ENCODE peak calls at places on chromosome 20, in five cellular contexts. H is naive thymus-derived CD4-positive, alpha-beta T cell; R is heart right ventricle; U is CD4-positive, alpha-beta memory T cell; P is adrenal gland. B is an unnamed sample. For H3K9me3, the result is how much of the 10 kb centered on the place peaks cover.

GRCh38 chr20:51749674-51750036 is 18.5 kb downstream of the ATP9A start:
- DNase-seq in H (no peak), R (no peak), P (no peak), U (no peak), B (no peak)

GRCh38 chr20:13486694-13487093 is 152.0 kb downstream of the TASP1 start:
- DNase-seq in U (no peak), H (no peak), R (no peak), P (no peak), B (no peak)

GRCh38 chr20:44695295-44696230 is 19.6 kb upstream of the CCN5 start:
- DNase-seq in R (no peak), U (no peak), P (no peak), H (no peak), B (no peak)

GRCh38 chr20:50308166-50308512 is 117.5 kb downstream of the CEBPB start:
- DNase-seq in R (no peak), U (no peak), P (no peak), H (no peak), B (no peak)

GRCh38 chr20:48738094-48738398 is 89.8 kb downstream of the PREX1 start:
- DNase-seq in P (no peak), U (no peak), R (no peak), H (no peak), B (no peak)

GRCh38 chr20:58628491-58629212 is 22.4 kb upstream of the STX16 start:
- DNase-seq in H (no peak), P (no peak), U (no peak), R (no peak), B (no peak)

GRCh38 chr20:60956194-60956593 is 295.9 kb upstream of the CDH4 start:
- DNase-seq in P (no peak), R (no peak), U (no peak), H (no peak), B (no peak)

GRCh38 chr20:60765821-60766403 is 486.1 kb upstream of the CDH4 start:
- DNase-seq in R (no peak), U (no peak), H (no peak), P (no peak), B (no peak)

GRCh38 chr20:25278636-25279361 is 30.9 kb downstream of the PYGB start:
- DNase-seq in H (no peak), U (no peak), R (no peak), P (no peak), B (no peak)

GRCh38 chr20:53216478-53216855 is 244.3 kb downstream of the TSHZ2 start:
- DNase-seq in P (no peak), R (no peak), U (no peak), H (no peak), B (no peak)

GRCh38 chr20:4721719-4722118 is at the start of gene PRND:
- DNase-seq in U (no peak), H (no peak), R (no peak), P (no peak), B (no peak)

GRCh38 chr20:14341782-14342181 is 4.4 kb upstream of the FLRT3 start:
- DNase-seq in U (no peak), H (no peak), R (no peak), P (no peak), B (no peak)

GRCh38 chr20:14992961-14993360 is 655.5 kb upstream of the FLRT3 start:
- DNase-seq in R (no peak), H (no peak), P (no peak), U (no peak), B (no peak)

GRCh38 chr20:49344975-49345374 is 67.1 kb upstream of the ZNFX1 start:
- DNase-seq in R (peak), H (no peak), P (no peak), U (no peak), B (no peak)

GRCh38 chr20:25276533-25277050 is 28.7 kb downstream of the PYGB start:
- DNase-seq in U (no peak), R (peak), P (no peak), H (no peak), B (no peak)

GRCh38 chr20:44410583-44411019 is 55.1 kb downstream of the HNF4A start:
- DNase-seq in H (no peak), R (no peak), P (no peak), U (no peak), B (no peak)

GRCh38 chr20:59222239-59222981 is 58.8 kb downstream of the ZNF831 start:
- DNase-seq in R (peak), P (peak), U (peak), H (peak), B (peak)

GRCh38 chr20:1331101-1331500 is 2.2 kb upstream of the SDCBP2 start:
- DNase-seq in R (no peak), U (no peak), P (no peak), H (no peak), B (no peak)

GRCh38 chr20:3309226-3309625 is 70.2 kb upstream of the SLC4A11 start:
- DNase-seq in R (no peak), U (no peak), H (no peak), P (no peak), B (no peak)

GRCh38 chr20:44284032-44284431 is 27.0 kb downstream of the FITM2 start:
- DNase-seq in H (no peak), R (no peak), U (no peak), P (no peak), B (no peak)

GRCh38 chr20:49501917-49502316 is 19.4 kb upstream of the KCNB1 start:
- DNase-seq in P (no peak), U (no peak), H (no peak), R (no peak), B (no peak)

GRCh38 chr20:33647603-33648395 is 14.3 kb upstream of the C20orf144 start:
- DNase-seq in R (no peak), H (no peak), P (no peak), U (no peak), B (no peak)

GRCh38 chr20:10672579-10673127 is 1.1 kb downstream of the JAG1 start:
- DNase-seq in P (peak), R (peak), U (peak), H (no peak), B (no peak)

GRCh38 chr20:25865715-25866656 is 169.3 kb upstream of the ZNF337 start:
- DNase-seq in U (peak), P (peak), R (peak), H (peak), B (peak)

GRCh38 chr20:25084616-25085187 is 2.8 kb upstream of the VSX1 start:
- DNase-seq in U (no peak), P (no peak), H (peak), R (no peak), B (no peak)

GRCh38 chr20:60100780-60101179 is 142.6 kb downstream of the CDH26 start:
- DNase-seq in H (no peak), U (no peak), P (no peak), R (no peak), B (no peak)

GRCh38 chr20:58547527-58548475 is 32.6 kb upstream of the APCDD1L start:
- DNase-seq in H (no peak), U (no peak), P (no peak), R (no peak), B (no peak)

GRCh38 chr20:2817891-2818595 is 1.9 kb downstream of the TMEM239 start:
- DNase-seq in U (no peak), P (no peak), H (no peak), R (no peak), B (no peak)

GRCh38 chr20:25282796-25283195 is 34.9 kb downstream of the PYGB start:
- DNase-seq in R (no peak), H (no peak), P (peak), U (no peak), B (peak)

GRCh38 chr20:37394543-37395410 is 48.8 kb downstream of the SRC start:
- DNase-seq in H (no peak), U (no peak), R (no peak), P (no peak), B (no peak)

GRCh38 chr20:38975539-38976120 is 13.5 kb downstream of the DHX35 start:
- DNase-seq in P (no peak), U (no peak), R (no peak), H (no peak), B (no peak)

GRCh38 chr20:63651942-63652191 is 1.4 kb downstream of the STMN3 start:
- DNase-seq in P (peak), U (no peak), H (peak), R (no peak), B (no peak)

GRCh38 chr20:17650816-17651760 is 31.0 kb downstream of the RRBP1 start:
- DNase-seq in R (no peak), P (no peak), U (no peak), H (no peak), B (no peak)

DNA sequence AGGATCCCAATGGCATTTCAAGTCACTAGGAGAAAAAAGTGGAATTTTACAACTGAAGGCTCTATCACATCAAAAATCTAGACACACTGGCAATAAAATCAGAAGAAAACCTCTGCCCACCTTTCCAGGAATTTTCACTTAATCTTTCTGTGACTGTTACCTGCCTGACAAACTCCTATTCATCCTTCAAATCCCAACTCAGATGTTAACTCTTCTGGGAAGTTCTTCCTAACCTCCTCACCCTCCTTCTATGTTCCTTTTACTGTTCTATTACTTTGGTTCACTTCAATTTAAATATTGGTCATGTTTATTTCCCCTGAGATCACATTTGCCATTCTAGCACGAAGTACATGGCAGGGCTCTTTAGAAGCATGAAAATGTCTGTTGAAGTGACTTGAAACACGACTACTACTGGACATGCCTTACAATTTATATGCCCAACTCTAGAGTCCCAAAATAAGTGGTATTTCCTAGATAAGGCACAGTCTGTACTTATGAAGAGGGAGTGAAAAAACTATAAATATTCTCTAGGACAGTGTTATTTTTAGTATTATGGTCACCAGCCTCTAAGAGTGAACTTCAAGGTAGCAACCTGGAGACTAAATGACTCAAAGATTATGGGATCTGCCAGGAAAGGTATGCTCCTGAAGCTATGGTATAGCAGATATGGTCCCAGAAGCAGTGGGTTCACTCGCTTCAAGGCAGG is 17.1 kb downstream of the CHD6 start:
- DNase-seq in P (no peak), U (no peak), H (no peak), R (no peak), B (no peak)
- H3K9me3 ChIP-seq in P (under half), U (under half), H (under half), R (half or more), B (under half)

GRCh38 chr20:55086421-55086820 is 611.0 kb downstream of the DOK5 start:
- DNase-seq in H (no peak), R (no peak), P (no peak), U (no peak), B (no peak)

GRCh38 chr20:55094353-55094861 is 619.0 kb downstream of the DOK5 start:
- DNase-seq in P (no peak), H (no peak), U (no peak), R (no peak), B (no peak)

GRCh38 chr20:55095745-55096450 is 620.5 kb downstream of the DOK5 start:
- DNase-seq in U (no peak), R (no peak), P (no peak), H (no peak), B (no peak)

GRCh38 chr20:55090301-55090700 is 614.9 kb downstream of the DOK5 start:
- DNase-seq in R (no peak), H (no peak), P (no peak), U (no peak), B (no peak)
- H3K9me3 ChIP-seq in R (under half), H (under half), P (under half), U (under half), B (under half)

GRCh38 chr20:30815577-30816181 is 441.8 kb upstream of the DEFB115 start:
- DNase-seq in U (no peak), P (no peak), H (no peak), R (no peak), B (no peak)

GRCh38 chr20:30812739-30813411 is 444.6 kb upstream of the DEFB115 start:
- DNase-seq in R (no peak), H (no peak), P (no peak), U (no peak), B (no peak)

GRCh38 chr20:30811896-30812671 is 445.4 kb upstream of the DEFB115 start:
- DNase-seq in U (no peak), R (no peak), P (peak), H (no peak), B (no peak)

GRCh38 chr20:30816182-30816645 is 441.2 kb upstream of the DEFB115 start:
- DNase-seq in R (no peak), U (no peak), P (no peak), H (no peak), B (no peak)
- H3K9me3 ChIP-seq in R (under half), U (under half), P (under half), H (under half), B (under half)

GRCh38 chr20:57146155-57146554 is 120.3 kb downstream of the BMP7 start:
- DNase-seq in H (no peak), R (no peak), P (no peak), U (no peak), B (no peak)
- H3K9me3 ChIP-seq in H (under half), R (under half), P (under half), U (under half), B (under half)

GRCh38 chr20:7754102-7754501 is 186.2 kb downstream of the HAO1 start:
- DNase-seq in R (no peak), P (no peak), H (no peak), U (no peak), B (no peak)

GRCh38 chr20:7760261-7761048 is 179.8 kb downstream of the HAO1 start:
- DNase-seq in R (no peak), P (no peak), U (no peak), H (no peak), B (no peak)

DNA sequence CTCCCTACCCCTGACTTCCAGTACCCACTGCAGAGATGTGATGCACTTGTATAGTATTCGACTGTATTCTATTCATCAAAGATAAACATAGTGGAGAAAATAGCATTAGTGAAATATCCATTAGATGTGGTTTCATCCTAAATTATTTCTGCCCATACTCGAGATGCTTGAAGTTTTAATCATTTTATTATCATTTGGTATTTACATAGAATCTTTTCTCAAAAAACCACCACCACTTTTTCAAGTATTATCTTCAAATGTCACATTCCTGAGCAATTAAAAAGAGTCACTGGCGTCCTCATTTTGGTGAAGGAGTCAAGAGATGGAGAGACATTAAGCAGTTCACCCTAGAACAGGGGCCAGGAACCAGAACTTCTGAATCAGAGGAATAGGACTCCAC is 181.8 kb downstream of the HAO1 start:
- DNase-seq in U (no peak), R (no peak), P (no peak), H (no peak), B (no peak)
- H3K9me3 ChIP-seq in U (under half), R (under half), P (under half), H (under half), B (under half)

GRCh38 chr20:36155629-36155971 is 1.1 kb downstream of the EPB41L1 start:
- DNase-seq in P (no peak), U (no peak), H (no peak), R (no peak), B (no peak)
- H3K9me3 ChIP-seq in P (under half), U (under half), H (under half), R (under half), B (under half)

DNA sequence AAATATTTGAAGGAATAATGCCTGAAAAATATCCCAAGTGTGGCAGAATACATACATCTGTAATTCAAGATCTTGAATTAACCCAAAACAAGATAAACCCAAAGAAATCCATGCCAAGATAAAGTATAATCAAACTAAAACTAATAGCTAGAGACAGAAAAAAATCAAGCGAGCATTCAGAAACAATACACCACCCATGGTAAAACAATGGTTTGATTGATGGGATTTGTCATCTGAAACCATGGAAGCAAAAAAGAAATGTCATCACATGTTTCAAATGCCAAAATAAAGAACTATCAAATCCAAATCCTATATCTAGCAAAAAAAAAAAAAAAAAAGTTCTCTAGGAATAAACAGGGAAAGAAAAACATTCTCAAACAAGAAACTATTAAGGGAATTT is 5.1 kb upstream of the DEFB127 start:
- DNase-seq in H (no peak), R (no peak), P (no peak), U (no peak), B (no peak)
- H3K9me3 ChIP-seq in H (under half), R (under half), P (under half), U (under half), B (under half)

DNA sequence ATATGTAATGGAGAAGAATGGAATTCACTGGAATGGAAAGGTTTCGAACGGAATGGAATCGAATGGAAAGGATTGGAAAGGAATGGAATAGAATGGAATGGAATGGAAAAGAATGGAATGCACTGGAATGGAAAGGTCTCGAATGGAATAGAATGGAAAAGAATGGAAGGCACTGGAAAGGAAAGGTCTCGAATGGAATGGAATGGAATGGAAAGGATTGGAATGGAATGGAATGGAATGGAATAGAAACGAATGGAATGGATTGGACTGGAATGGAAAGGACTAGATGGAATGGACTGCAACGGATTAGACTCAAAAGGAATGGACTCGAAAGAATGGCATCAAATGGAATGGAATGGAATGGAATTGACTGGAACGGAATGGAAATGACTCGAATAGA is 20.5 kb upstream of the DEFB115 start:
- DNase-seq in U (no peak), H (no peak), P (no peak), R (no peak), B (no peak)
- H3K9me3 ChIP-seq in U (under half), H (under half), P (under half), R (half or more), B (under half)

DNA sequence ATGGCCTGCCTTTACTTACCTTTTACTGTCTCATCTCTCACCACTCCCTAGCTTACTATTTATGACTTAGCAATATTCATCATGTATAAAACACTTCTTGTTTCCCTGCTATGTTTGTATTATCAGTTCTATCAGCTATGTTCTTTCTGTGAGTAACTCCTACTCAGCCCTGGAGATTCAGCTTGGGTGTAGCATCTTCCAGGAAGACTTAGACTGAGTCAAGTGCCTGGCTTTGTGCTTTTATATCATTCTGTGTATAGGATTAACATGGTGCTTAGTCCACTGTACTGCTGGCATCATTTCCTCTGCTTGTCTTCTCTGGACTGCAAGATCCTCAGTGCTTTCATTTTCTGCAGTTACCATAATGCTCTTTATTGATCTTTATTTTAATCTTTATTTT is 257.8 kb downstream of the BTBD3 start:
- DNase-seq in H (no peak), R (no peak), P (no peak), U (no peak), B (no peak)
- H3K9me3 ChIP-seq in H (under half), R (under half), P (under half), U (under half), B (under half)

B was measured in T-helper 17 cell.